ENCODE peak calls at places on chromosome 2, in four cellular contexts. One of them, this sample, is unnamed.

GRCh38 chr2:45119038-45119437 is 109.8 kb upstream of the SIX2 start:
- DNase-seq in KBM-7: no peak
- DNase-seq in mesenteric fat pad: no peak
- DNase-seq in HEK293T: no peak
- DNase-seq in this sample: no peak

GRCh38 chr2:129253461-129253812 is 726.0 kb upstream of the RAB6C start:
- DNase-seq in KBM-7: peak; percentile 3
- DNase-seq in mesenteric fat pad: no peak
- DNase-seq in HEK293T: peak; percentile 10
- DNase-seq in this sample: no peak

GRCh38 chr2:20064841-20065240 is 13.4 kb upstream of the LAPTM4A start:
- DNase-seq in KBM-7: no peak
- DNase-seq in mesenteric fat pad: no peak
- DNase-seq in HEK293T: no peak
- DNase-seq in this sample: no peak

GRCh38 chr2:197073701-197074433 is 147.4 kb upstream of the PGAP1 start:
- DNase-seq in KBM-7: no peak
- DNase-seq in mesenteric fat pad: no peak
- DNase-seq in HEK293T: no peak
- DNase-seq in this sample: no peak

GRCh38 chr2:23135481-23136100 is 249.4 kb upstream of the KLHL29 start:
- DNase-seq in KBM-7: no peak
- DNase-seq in mesenteric fat pad: no peak
- DNase-seq in HEK293T: no peak
- DNase-seq in this sample: no peak

GRCh38 chr2:80852079-80852807 is 547.7 kb upstream of the LRRTM1 start:
- DNase-seq in KBM-7: no peak
- DNase-seq in mesenteric fat pad: no peak
- DNase-seq in HEK293T: no peak
- DNase-seq in this sample: no peak

GRCh38 chr2:127515383-127515915 is 10.8 kb downstream of the IWS1 start:
- DNase-seq in KBM-7: no peak
- DNase-seq in mesenteric fat pad: no peak
- DNase-seq in HEK293T: no peak
- DNase-seq in this sample: no peak

GRCh38 chr2:46462936-46463335 is 16.4 kb upstream of the TMEM247 start:
- DNase-seq in KBM-7: no peak
- DNase-seq in mesenteric fat pad: no peak
- DNase-seq in HEK293T: no peak
- DNase-seq in this sample: no peak

GRCh38 chr2:142286618-142287017 is 155.8 kb upstream of the LRP1B start:
- DNase-seq in KBM-7: peak; percentile 21
- DNase-seq in mesenteric fat pad: no peak
- DNase-seq in HEK293T: peak; percentile 64
- DNase-seq in this sample: no peak

GRCh38 chr2:178756843-178757242 is 50.4 kb downstream of the TTN start:
- DNase-seq in KBM-7: no peak
- DNase-seq in mesenteric fat pad: no peak
- DNase-seq in HEK293T: no peak
- DNase-seq in this sample: no peak

GRCh38 chr2:218003265-218003950 is 613 bp upstream of the TNS1 start:
- DNase-seq in KBM-7: no peak
- DNase-seq in mesenteric fat pad: no peak
- DNase-seq in HEK293T: no peak
- DNase-seq in this sample: no peak

GRCh38 chr2:56801770-56802169 is 618.0 kb downstream of the CCDC85A start:
- DNase-seq in KBM-7: no peak
- DNase-seq in mesenteric fat pad: no peak
- DNase-seq in HEK293T: no peak
- DNase-seq in this sample: no peak

GRCh38 chr2:55090702-55091101 is 40.5 kb upstream of the RTN4 start:
- DNase-seq in KBM-7: peak; percentile 57
- DNase-seq in mesenteric fat pad: no peak
- DNase-seq in HEK293T: no peak
- DNase-seq in this sample: no peak

GRCh38 chr2:12928197-12928596 is 211.5 kb downstream of the TRIB2 start:
- DNase-seq in KBM-7: no peak
- DNase-seq in mesenteric fat pad: no peak
- DNase-seq in HEK293T: no peak
- DNase-seq in this sample: no peak

GRCh38 chr2:238389985-238390682 is 36.6 kb upstream of the ASB1 start:
- DNase-seq in KBM-7: peak; percentile 74
- DNase-seq in mesenteric fat pad: no peak
- DNase-seq in HEK293T: no peak
- DNase-seq in this sample: no peak

GRCh38 chr2:234444888-234445287 is 52.0 kb downstream of the ARL4C start:
- DNase-seq in KBM-7: peak; percentile 1
- DNase-seq in mesenteric fat pad: no peak
- DNase-seq in HEK293T: no peak
- DNase-seq in this sample: no peak

GRCh38 chr2:185417688-185418087 is 320.9 kb upstream of the FSIP2 start:
- DNase-seq in KBM-7: no peak
- DNase-seq in mesenteric fat pad: no peak
- DNase-seq in HEK293T: no peak
- DNase-seq in this sample: no peak

GRCh38 chr2:84674586-84674985 is 158.3 kb downstream of the DNAH6 start:
- DNase-seq in KBM-7: no peak
- DNase-seq in mesenteric fat pad: no peak
- DNase-seq in HEK293T: no peak
- DNase-seq in this sample: no peak

GRCh38 chr2:218853766-218854165 is 5.8 kb upstream of the WNT6 start:
- DNase-seq in KBM-7: peak; percentile 75
- DNase-seq in mesenteric fat pad: no peak
- DNase-seq in HEK293T: no peak
- DNase-seq in this sample: no peak

GRCh38 chr2:40227200-40227599 is 224.7 kb downstream of the SLC8A1 start:
- DNase-seq in KBM-7: no peak
- DNase-seq in mesenteric fat pad: no peak
- DNase-seq in HEK293T: no peak
- DNase-seq in this sample: no peak

GRCh38 chr2:20015482-20016083 is 3.1 kb upstream of the MATN3 start:
- DNase-seq in KBM-7: peak; percentile 65
- DNase-seq in mesenteric fat pad: no peak
- DNase-seq in HEK293T: peak; percentile 51
- DNase-seq in this sample: peak; percentile 23

GRCh38 chr2:11129598-11130449 is 25.4 kb upstream of the SLC66A3 start:
- DNase-seq in KBM-7: peak; percentile 74
- DNase-seq in mesenteric fat pad: no peak
- DNase-seq in HEK293T: peak; percentile 82
- DNase-seq in this sample: peak; percentile 85

GRCh38 chr2:198312621-198313483 is 508.5 kb downstream of the PLCL1 start:
- DNase-seq in KBM-7: no peak
- DNase-seq in mesenteric fat pad: no peak
- DNase-seq in HEK293T: no peak
- DNase-seq in this sample: no peak

GRCh38 chr2:23656597-23656973 is 270.3 kb downstream of the ATAD2B start:
- DNase-seq in KBM-7: no peak
- DNase-seq in mesenteric fat pad: no peak
- DNase-seq in HEK293T: no peak
- DNase-seq in this sample: no peak

GRCh38 chr2:174656671-174657171 is 59.1 kb upstream of the WIPF1 start:
- DNase-seq in KBM-7: peak; percentile 47
- DNase-seq in mesenteric fat pad: no peak
- DNase-seq in HEK293T: no peak
- DNase-seq in this sample: no peak

GRCh38 chr2:108927936-108928659 is 60.9 kb downstream of the EDAR start:
- DNase-seq in KBM-7: peak; percentile 32
- DNase-seq in mesenteric fat pad: no peak
- DNase-seq in HEK293T: peak; percentile 69
- DNase-seq in this sample: peak; percentile 8

GRCh38 chr2:101388232-101388631 is 929 bp upstream of the CREG2 start:
- DNase-seq in KBM-7: no peak
- DNase-seq in mesenteric fat pad: peak; percentile 35
- DNase-seq in HEK293T: no peak
- DNase-seq in this sample: no peak

GRCh38 chr2:135709992-135710391 is 31.7 kb upstream of the UBXN4 start:
- DNase-seq in KBM-7: peak; percentile 73
- DNase-seq in mesenteric fat pad: no peak
- DNase-seq in HEK293T: peak; percentile 66
- DNase-seq in this sample: no peak

GRCh38 chr2:173854840-173855239 is 110.3 kb downstream of the SP3 start:
- DNase-seq in KBM-7: no peak
- DNase-seq in mesenteric fat pad: no peak
- DNase-seq in HEK293T: no peak
- DNase-seq in this sample: no peak

GRCh38 chr2:206846854-206847834 is 81.7 kb downstream of the FASTKD2 start:
- DNase-seq in KBM-7: no peak
- DNase-seq in mesenteric fat pad: no peak
- DNase-seq in HEK293T: no peak
- DNase-seq in this sample: no peak

GRCh38 chr2:227388537-227389011 is 825 bp upstream of the SCYGR1 start:
- DNase-seq in KBM-7: no peak
- DNase-seq in mesenteric fat pad: no peak
- DNase-seq in HEK293T: no peak
- DNase-seq in this sample: no peak

GRCh38 chr2:191013617-191013875 is 425 bp downstream of the STAT1 start:
- DNase-seq in KBM-7: no peak
- DNase-seq in mesenteric fat pad: no peak
- DNase-seq in HEK293T: no peak
- DNase-seq in this sample: no peak

GRCh38 chr2:163756588-163756987 is 20.8 kb upstream of the FIGN start:
- DNase-seq in KBM-7: no peak
- DNase-seq in mesenteric fat pad: no peak
- DNase-seq in HEK293T: no peak
- DNase-seq in this sample: no peak

GRCh38 chr2:25304339-25304728 is 37.4 kb downstream of the DNMT3A start:
- DNase-seq in KBM-7: no peak
- DNase-seq in mesenteric fat pad: no peak
- DNase-seq in HEK293T: no peak
- DNase-seq in this sample: no peak

GRCh38 chr2:44753552-44754285 is 187.8 kb upstream of the SIX3 start:
- DNase-seq in KBM-7: peak; percentile 90
- DNase-seq in mesenteric fat pad: no peak
- DNase-seq in HEK293T: no peak
- DNase-seq in this sample: no peak

GRCh38 chr2:11342561-11343343 is 1.7 kb downstream of the ROCK2 start:
- DNase-seq in KBM-7: peak; percentile 42
- DNase-seq in mesenteric fat pad: no peak
- DNase-seq in HEK293T: no peak
- DNase-seq in this sample: no peak

GRCh38 chr2:136441979-136442378 is 323.4 kb upstream of the THSD7B start:
- DNase-seq in KBM-7: no peak
- DNase-seq in mesenteric fat pad: no peak
- DNase-seq in HEK293T: no peak
- DNase-seq in this sample: no peak

GRCh38 chr2:215052810-215053209 is 85.6 kb downstream of the ABCA12 start:
- DNase-seq in KBM-7: no peak
- DNase-seq in mesenteric fat pad: no peak
- DNase-seq in HEK293T: no peak
- DNase-seq in this sample: no peak

This sample was measured in NCI-H1930.